ENCODE peak calls at places on chromosome 13, in five cellular contexts. C is transverse colon; U is CD4-positive, alpha-beta T cell; G is breast epithelium; Z is neural progenitor cell. J is an unnamed sample.

GRCh38 chr13:104416973-104417372 is 1350.8 kb upstream of the SLC10A2 start:
- DNase-seq in C (no peak), G (no peak), U (no peak), Z (no peak), J (no peak)

GRCh38 chr13:99151516-99151915 is 49.1 kb upstream of the UBAC2 start:
- DNase-seq in U (no peak), C (no peak), G (no peak), Z (no peak), J (no peak)

GRCh38 chr13:66159526-66159925 is 1070.6 kb downstream of the PCDH9 start:
- DNase-seq in U (no peak), C (no peak), G (no peak), Z (no peak), J (no peak)

GRCh38 chr13:30908416-30908980 is 2.4 kb downstream of the MEDAG start:
- DNase-seq in C (no peak), U (no peak), G (no peak), Z (no peak), J (no peak)

GRCh38 chr13:98158172-98158907 is 15.4 kb downstream of the FARP1 start:
- DNase-seq in Z (no peak), G (no peak), C (no peak), U (no peak), J (no peak)

GRCh38 chr13:96449920-96450319 is 360.0 kb downstream of the HS6ST3 start:
- DNase-seq in C (no peak), U (no peak), G (no peak), Z (no peak), J (no peak)

GRCh38 chr13:74246398-74246975 is 112.3 kb upstream of the KLF12 start:
- DNase-seq in U (peak), Z (no peak), G (no peak), C (no peak), J (no peak)

GRCh38 chr13:31835932-31836331 is 96.6 kb downstream of the RXFP2 start:
- DNase-seq in G (no peak), Z (no peak), U (no peak), C (no peak), J (no peak)

GRCh38 chr13:44404261-44405139 is 30.9 kb downstream of the SERP2 start:
- DNase-seq in Z (peak), U (no peak), G (peak), C (peak), J (no peak)

GRCh38 chr13:56924401-56924800 is 216.3 kb upstream of the PRR20A start:
- DNase-seq in G (no peak), Z (no peak), C (no peak), U (no peak), J (no peak)

GRCh38 chr13:51829236-51829899 is 15.6 kb downstream of the TMEM272 start:
- DNase-seq in Z (no peak), U (no peak), C (no peak), G (no peak), J (peak)

GRCh38 chr13:51831519-51831918 is 13.5 kb downstream of the TMEM272 start:
- DNase-seq in U (no peak), Z (no peak), G (no peak), C (no peak), J (no peak)

GRCh38 chr13:51834581-51835158 is 10.3 kb downstream of the TMEM272 start:
- DNase-seq in C (no peak), Z (peak), G (no peak), U (no peak), J (peak)

GRCh38 chr13:51833980-51834379 is 11.0 kb downstream of the TMEM272 start:
- DNase-seq in Z (no peak), G (no peak), C (no peak), U (no peak), J (no peak)

DNA sequence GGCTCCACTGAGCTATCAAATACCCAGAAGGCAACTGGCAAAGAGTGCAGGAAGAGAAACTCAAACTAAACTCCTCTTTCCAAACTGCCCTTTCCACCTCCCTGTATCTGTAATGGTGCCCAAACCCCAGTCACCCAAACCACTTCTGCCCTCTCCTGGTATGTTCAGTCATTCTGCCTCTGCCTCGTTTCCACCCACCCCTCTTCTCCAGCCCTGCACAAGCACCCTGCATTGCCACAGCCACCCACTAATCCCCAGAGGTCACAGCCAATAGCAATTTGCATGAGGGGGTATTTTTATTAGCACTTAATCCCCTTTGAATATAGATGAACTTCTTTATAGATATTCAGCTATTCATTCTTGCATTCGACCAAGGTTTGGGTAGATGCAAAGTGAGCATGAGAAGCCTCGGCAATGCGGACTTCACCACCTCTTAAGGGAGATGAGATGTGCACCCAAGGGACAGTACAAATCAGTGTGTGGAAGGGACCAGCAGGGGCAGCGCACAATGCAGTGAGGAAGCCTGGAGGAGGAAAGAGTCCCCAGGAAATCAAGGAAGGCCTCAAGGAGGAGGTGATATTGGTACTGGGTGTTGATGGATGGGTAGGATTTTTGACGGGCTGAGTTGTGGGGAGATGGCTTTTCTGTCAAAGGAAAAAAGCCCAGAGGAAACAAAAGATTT is 12.4 kb downstream of the TMEM272 start:
- DNase-seq in Z (peak), G (no peak), C (peak), U (peak), J (no peak)
- TF ChIP-seq CTCF in Z (peak), G (no peak), C (peak), U (peak), J (no peak)

GRCh38 chr13:71674776-71675352 is 192.1 kb downstream of the DACH1 start:
- DNase-seq in U (no peak), C (no peak), G (no peak), Z (no peak), J (no peak)

GRCh38 chr13:71677114-71677513 is 189.9 kb downstream of the DACH1 start:
- DNase-seq in G (no peak), Z (no peak), U (no peak), C (no peak), J (no peak)

GRCh38 chr13:71672527-71672926 is 194.5 kb downstream of the DACH1 start:
- DNase-seq in G (no peak), Z (no peak), U (no peak), C (no peak), J (no peak)
- TF ChIP-seq CTCF in G (no peak), Z (peak), U (no peak), C (no peak), J (peak)

DNA sequence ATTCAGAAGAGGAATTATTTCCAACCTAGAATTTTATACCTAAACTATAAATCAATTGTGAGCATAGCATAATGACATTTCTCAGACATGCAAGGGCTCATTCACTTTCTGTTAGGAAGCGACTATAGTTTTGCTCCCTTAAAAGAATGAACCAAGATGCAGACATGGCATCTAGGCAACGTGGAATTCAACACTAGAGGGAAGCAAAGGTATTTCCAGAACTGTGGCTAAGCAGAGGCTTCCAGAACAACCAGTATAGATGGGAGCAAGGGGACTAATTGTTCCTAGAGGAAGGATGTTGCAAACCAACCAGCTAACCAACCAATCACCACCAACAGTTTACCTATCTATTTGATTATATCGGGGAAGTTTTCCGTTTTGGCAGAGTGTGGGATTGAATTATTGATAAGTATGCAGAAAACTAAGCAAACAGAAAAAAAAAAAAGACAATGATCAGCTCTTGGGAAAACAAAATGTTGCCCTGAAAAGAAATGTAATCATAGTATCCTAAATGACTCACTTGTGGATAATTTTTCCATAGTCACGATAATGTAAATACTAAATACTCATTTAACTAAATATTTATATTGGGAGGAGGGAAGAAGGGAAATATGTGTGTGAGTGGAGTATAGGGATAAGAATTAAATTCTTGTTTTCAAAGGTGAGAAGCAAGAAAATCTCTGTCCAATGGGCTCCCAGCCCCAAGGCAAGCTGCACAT is 21.1 kb downstream of the ARL11 start:
- DNase-seq in C (no peak), Z (peak), U (no peak), G (no peak), J (no peak)
- TF ChIP-seq CTCF in C (peak), Z (peak), U (no peak), G (no peak), J (no peak)

DNA sequence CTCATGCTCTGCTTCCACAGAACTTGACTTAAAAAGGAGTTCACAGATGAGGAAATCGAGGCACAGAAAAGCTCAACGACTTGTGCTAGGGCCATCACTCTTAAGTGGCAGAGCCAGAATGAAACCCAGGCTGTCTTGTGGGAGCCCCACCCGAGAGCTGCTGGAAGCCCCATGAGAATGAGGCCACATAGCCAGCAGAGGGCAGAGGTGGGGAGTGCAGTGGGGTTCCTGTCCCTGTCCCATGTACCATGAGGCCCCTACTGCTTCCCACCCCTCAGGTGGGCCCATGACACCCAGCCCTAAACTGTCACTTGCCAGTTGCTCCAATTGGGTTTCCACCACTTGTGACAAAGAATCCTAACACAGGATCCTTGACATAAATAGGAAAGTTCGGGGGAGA is 175.9 kb downstream of the IRS2 start:
- DNase-seq in G (no peak), Z (peak), C (peak), U (peak), J (no peak)
- TF ChIP-seq CTCF in G (no peak), Z (peak), C (peak), U (peak), J (no peak)

DNA sequence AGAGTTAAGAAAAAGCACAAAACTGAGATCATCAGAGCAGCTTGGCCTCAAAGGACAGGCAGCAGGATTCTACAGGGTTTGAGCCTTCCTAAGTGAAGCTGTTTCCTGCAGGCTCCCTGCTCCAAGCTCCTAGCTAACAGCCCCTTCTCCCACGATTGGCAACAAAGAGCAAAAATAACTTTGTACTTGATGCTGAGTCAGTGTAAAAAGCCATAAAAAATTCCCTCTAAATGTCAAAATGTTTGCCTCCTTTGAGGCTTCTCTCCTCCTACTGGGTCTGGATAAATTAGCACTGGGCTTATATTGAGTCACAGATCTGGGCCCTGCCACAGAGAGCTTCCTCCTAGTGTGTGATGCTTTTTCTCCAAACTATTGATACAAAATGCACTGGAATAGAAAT is 153.3 kb downstream of the TNFRSF19 start:
- DNase-seq in C (no peak), Z (no peak), U (no peak), G (no peak), J (no peak)
- TF ChIP-seq CTCF in C (no peak), Z (no peak), U (no peak), G (no peak), J (no peak)

J was measured in glutamatergic neuron.